ENCODE peak calls at places on chromosome 11, in six cellular contexts. B is H1, J is K562, I is tibial nerve, C is A549, R is transverse colon. U is an unnamed sample.
A peak's percentile ranks its signal among the peaks of the same experiment; 100 is the strongest.

GRCh38 chr11:1026641-1027482 is 9.7 kb downstream of the MUC6 start:
- DNase-seq in B (no peak), J (no peak), I (no peak), C (no peak), R (no peak), U (no peak)

GRCh38 chr11:124743050-124743449 is 3.3 kb downstream of the NRGN start:
- DNase-seq in B (no peak), J (no peak), I (no peak), C (no peak), R (no peak), U (no peak)

GRCh38 chr11:96256213-96256580 is 86.8 kb downstream of the MAML2 start:
- DNase-seq in B (no peak), J (no peak), I (no peak), C (no peak), R (no peak), U (no peak)

GRCh38 chr11:119144825-119145476 is 3.9 kb upstream of the ABCG4 start:
- DNase-seq in B (peak; percentile 80), J (peak; percentile 95), I (peak; percentile 67), C (peak; percentile 81), R (peak; percentile 76), U (no peak)

GRCh38 chr11:95703059-95703458 is 86.5 kb downstream of the FAM76B start:
- DNase-seq in B (no peak), J (no peak), I (no peak), C (no peak), R (no peak), U (no peak)

GRCh38 chr11:33869511-33870422 is 22.1 kb downstream of the LMO2 start:
- DNase-seq in B (peak; percentile 73), J (peak; percentile 68), I (no peak), C (peak; percentile 14), R (peak; percentile 24), U (no peak)

GRCh38 chr11:63999349-64000025 is 13.2 kb downstream of the OTUB1 start:
- DNase-seq in B (peak; percentile 87), J (peak; percentile 89), I (no peak), C (peak; percentile 61), R (peak; percentile 50), U (peak; percentile 69)

GRCh38 chr11:86150826-86151187 is 81.9 kb upstream of the PICALM start:
- DNase-seq in B (no peak), J (no peak), I (no peak), C (no peak), R (no peak), U (no peak)

GRCh38 chr11:119589011-119589410 is 140.0 kb downstream of the NECTIN1 start:
- DNase-seq in B (no peak), J (no peak), I (no peak), C (no peak), R (no peak), U (no peak)

GRCh38 chr11:92347404-92347803 is 122.8 kb downstream of the FAT3 start:
- DNase-seq in B (no peak), J (no peak), I (no peak), C (no peak), R (no peak), U (no peak)

GRCh38 chr11:8237453-8237852 is 26.2 kb downstream of the LMO1 start:
- DNase-seq in B (no peak), J (no peak), I (no peak), C (no peak), R (no peak), U (no peak)

GRCh38 chr11:12560861-12561260 is 113.4 kb upstream of the TEAD1 start:
- DNase-seq in B (no peak), J (no peak), I (no peak), C (no peak), R (no peak), U (no peak)

GRCh38 chr11:12275818-12276217 is 101.6 kb upstream of the PARVA start:
- DNase-seq in B (no peak), J (no peak), I (no peak), C (no peak), R (no peak), U (no peak)

GRCh38 chr11:103749158-103749557 is 287.3 kb upstream of the DDI1 start:
- DNase-seq in B (no peak), J (no peak), I (no peak), C (no peak), R (no peak), U (no peak)

GRCh38 chr11:95877288-95877687 is 46.6 kb downstream of the MTMR2 start:
- DNase-seq in B (no peak), J (no peak), I (no peak), C (no peak), R (no peak), U (no peak)

GRCh38 chr11:94507485-94507884 is 4.8 kb upstream of the C11orf97 start:
- DNase-seq in B (no peak), J (no peak), I (no peak), C (no peak), R (no peak), U (no peak)

GRCh38 chr11:63884191-63884590 is 32.8 kb downstream of the RCOR2 start:
- DNase-seq in B (no peak), J (no peak), I (no peak), C (no peak), R (no peak), U (no peak)

GRCh38 chr11:16789560-16790483 is 51.4 kb downstream of the C11orf58 start:
- DNase-seq in B (no peak), J (no peak), I (no peak), C (no peak), R (no peak), U (no peak)

GRCh38 chr11:8719260-8720190 is 36.9 kb downstream of the RPL27A start:
- DNase-seq in B (no peak), J (no peak), I (peak; percentile 41), C (peak; percentile 70), R (peak; percentile 39), U (no peak)

GRCh38 chr11:32032478-32032877 is 58.4 kb upstream of the RCN1 start:
- DNase-seq in B (no peak), J (no peak), I (no peak), C (no peak), R (no peak), U (no peak)
- TF ChIP-seq EP300 in B (no peak), J (no peak), I (no peak), C (no peak), R (no peak), U (no peak)

GRCh38 chr11:100545970-100546369 is 141.1 kb upstream of the ARHGAP42 start:
- DNase-seq in B (no peak), J (no peak), I (no peak), C (no peak), R (no peak), U (no peak)

GRCh38 chr11:100543386-100543785 is 143.7 kb upstream of the ARHGAP42 start:
- DNase-seq in B (no peak), J (no peak), I (no peak), C (no peak), R (no peak), U (no peak)

GRCh38 chr11:100550298-100550697 is 136.8 kb upstream of the ARHGAP42 start:
- DNase-seq in B (no peak), J (no peak), I (no peak), C (no peak), R (no peak), U (no peak)

GRCh38 chr11:100550910-100551309 is 136.2 kb upstream of the ARHGAP42 start:
- DNase-seq in B (no peak), J (no peak), I (no peak), C (no peak), R (no peak), U (no peak)

DNA sequence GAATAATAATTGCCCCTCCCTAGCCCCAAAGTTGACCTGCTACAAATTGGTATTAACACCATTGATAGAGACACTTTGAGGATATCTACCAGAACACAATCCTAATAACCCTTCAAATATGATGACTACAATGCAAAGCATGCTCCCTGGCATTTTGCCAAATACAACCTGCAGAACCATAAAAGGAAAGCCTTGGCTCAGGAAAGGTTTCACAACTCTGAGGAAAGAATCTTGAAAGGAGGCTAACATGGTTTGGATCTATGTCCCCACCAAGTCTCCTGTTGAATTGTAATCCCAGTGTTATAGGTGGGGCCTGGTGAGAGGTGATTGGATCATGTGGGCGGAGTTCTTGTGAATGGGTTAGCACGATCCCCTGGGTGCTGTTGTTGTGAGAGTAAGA is 140.4 kb upstream of the ARHGAP42 start:
- DNase-seq in B (no peak), J (no peak), I (no peak), C (peak; percentile 20), R (peak; percentile 16), U (no peak)
- TF ChIP-seq EP300 in B (no peak), J (no peak), I (no peak), C (no peak), R (no peak), U (no peak)

GRCh38 chr11:66958232-66958955 is at the start of gene PC:
- DNase-seq in B (peak; percentile 97), J (peak; percentile 98), I (peak; percentile 98), C (peak; percentile 100), R (peak; percentile 99), U (peak; percentile 99)
- TF ChIP-seq EP300 in B (no peak), J (peak; percentile 27), I (peak; percentile 92), C (no peak), R (no peak), U (peak; percentile 45)

DNA sequence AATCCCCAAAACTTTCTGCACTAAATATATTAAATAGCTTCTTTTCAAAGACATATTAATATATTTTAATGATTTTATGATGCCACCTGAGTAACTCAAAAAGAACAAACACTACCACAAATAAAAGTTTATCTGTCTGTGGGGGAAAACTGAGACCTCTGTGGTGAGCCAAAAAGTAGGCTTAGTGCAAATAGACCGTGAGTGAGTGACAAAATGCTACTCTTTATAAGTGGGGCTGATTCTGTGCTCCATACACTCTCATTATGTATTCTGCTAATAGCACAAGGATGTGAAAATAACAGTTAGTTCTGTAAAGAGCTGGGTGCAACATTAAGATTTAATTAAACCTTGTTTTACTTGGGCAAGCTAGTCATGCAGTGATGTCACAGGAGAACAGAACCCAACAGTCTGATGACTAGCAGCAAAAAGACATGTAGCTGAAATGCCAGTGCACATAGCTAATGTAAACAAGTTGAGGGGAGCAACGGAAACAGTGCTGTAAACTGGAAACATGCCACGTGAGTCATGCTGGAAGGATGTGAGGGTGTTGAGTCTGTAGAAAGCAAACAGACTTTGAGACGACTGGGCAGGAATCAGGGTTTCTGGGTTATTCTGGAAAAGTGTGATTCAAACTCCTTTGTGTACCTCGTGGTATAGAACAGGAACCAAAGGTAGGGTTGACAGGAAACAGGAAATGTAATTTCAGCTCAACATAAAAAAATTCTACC is 1130.4 kb downstream of the LRRC4C start:
- DNase-seq in B (no peak), J (no peak), I (peak; percentile 25), C (peak; percentile 98), R (peak; percentile 21), U (no peak)
- TF ChIP-seq EP300 in B (no peak), J (no peak), I (peak; percentile 66), C (peak; percentile 68), R (peak; percentile 56), U (no peak)

GRCh38 chr11:58647141-58647699 is 24.8 kb downstream of the CNTF start:
- DNase-seq in B (no peak), J (no peak), I (no peak), C (no peak), R (no peak), U (no peak)
- TF ChIP-seq EP300 in B (no peak), J (no peak), I (no peak), C (no peak), R (no peak), U (no peak)